ENCODE peak calls at places on chromosomes 6 and 20, in eight cellular contexts. I is IMR-90, W is endothelial cell of umbilical vein, R is fibroblast of pulmonary artery, N is HL-60, J is astrocyte of the cerebellum, H is mammary epithelial cell, M is PC-3. B is an unnamed sample.

GRCh38 chr20:51563597-51564332 is 21.2 kb upstream of the NFATC2 start:
- DNase-seq in I (peak; percentile 86), W (peak; percentile 94), R (peak; percentile 85), N (no peak), J (peak; percentile 75), H (peak; percentile 54), M (peak; percentile 90), B (peak; percentile 84)

GRCh38 chr20:38229376-38230252 is 30.9 kb downstream of the KIAA1755 start:
- DNase-seq in I (no peak), W (peak; percentile 46), R (peak; percentile 57), N (no peak), J (no peak), H (no peak), M (peak; percentile 68), B (no peak)

GRCh38 chr20:53805895-53806384 is 212.3 kb upstream of the ZNF217 start:
- DNase-seq in I (peak; percentile 81), W (peak; percentile 64), R (peak; percentile 51), N (no peak), J (no peak), H (peak; percentile 88), M (peak; percentile 100), B (peak; percentile 84)

GRCh38 chr6:149032599-149033405 is 284.7 kb upstream of the TAB2 start:
- DNase-seq in I (peak; percentile 84), W (no peak), R (peak; percentile 92), N (no peak), J (peak; percentile 96), H (peak; percentile 87), M (peak; percentile 71), B (peak; percentile 94)

GRCh38 chr6:446418-447366 is 55.1 kb downstream of the IRF4 start:
- DNase-seq in I (no peak), W (no peak), R (no peak), N (no peak), J (no peak), H (no peak), M (peak; percentile 25), B (no peak)

GRCh38 chr6:157428418-157429202 is 47.6 kb downstream of the ZDHHC14 start:
- DNase-seq in I (peak; percentile 7), W (no peak), R (no peak), N (no peak), J (no peak), H (peak; percentile 91), M (peak; percentile 95), B (peak; percentile 0)

GRCh38 chr6:146913842-146914562 is 290.2 kb upstream of the STXBP5 start:
- DNase-seq in I (peak; percentile 99), W (peak; percentile 98), R (peak; percentile 99), N (peak; percentile 47), J (peak; percentile 98), H (peak; percentile 92), M (peak; percentile 93), B (peak; percentile 99)

GRCh38 chr6:131265939-131266338 is 130.7 kb downstream of the AKAP7 start:
- DNase-seq in I (no peak), W (no peak), R (no peak), N (no peak), J (no peak), H (no peak), M (no peak), B (no peak)

GRCh38 chr20:58852559-58853271 is at the start of gene GNAS:
- DNase-seq in I (peak; percentile 60), W (peak; percentile 47), R (peak; percentile 71), N (no peak), J (peak; percentile 19), H (peak; percentile 24), M (peak; percentile 55), B (peak; percentile 26)

GRCh38 chr20:51272392-51272791 is 249.5 kb upstream of the KCNG1 start:
- DNase-seq in I (peak; percentile 73), W (no peak), R (peak; percentile 59), N (no peak), J (peak; percentile 16), H (no peak), M (no peak), B (peak; percentile 30)

GRCh38 chr20:57402206-57403125 is 11.3 kb downstream of the RBM38 start:
- DNase-seq in I (no peak), W (no peak), R (no peak), N (no peak), J (no peak), H (no peak), M (no peak), B (no peak)

GRCh38 chr6:33863723-33864440 is 60.1 kb upstream of the MLN start:
- DNase-seq in I (no peak), W (no peak), R (no peak), N (no peak), J (no peak), H (no peak), M (no peak), B (no peak)

DNA sequence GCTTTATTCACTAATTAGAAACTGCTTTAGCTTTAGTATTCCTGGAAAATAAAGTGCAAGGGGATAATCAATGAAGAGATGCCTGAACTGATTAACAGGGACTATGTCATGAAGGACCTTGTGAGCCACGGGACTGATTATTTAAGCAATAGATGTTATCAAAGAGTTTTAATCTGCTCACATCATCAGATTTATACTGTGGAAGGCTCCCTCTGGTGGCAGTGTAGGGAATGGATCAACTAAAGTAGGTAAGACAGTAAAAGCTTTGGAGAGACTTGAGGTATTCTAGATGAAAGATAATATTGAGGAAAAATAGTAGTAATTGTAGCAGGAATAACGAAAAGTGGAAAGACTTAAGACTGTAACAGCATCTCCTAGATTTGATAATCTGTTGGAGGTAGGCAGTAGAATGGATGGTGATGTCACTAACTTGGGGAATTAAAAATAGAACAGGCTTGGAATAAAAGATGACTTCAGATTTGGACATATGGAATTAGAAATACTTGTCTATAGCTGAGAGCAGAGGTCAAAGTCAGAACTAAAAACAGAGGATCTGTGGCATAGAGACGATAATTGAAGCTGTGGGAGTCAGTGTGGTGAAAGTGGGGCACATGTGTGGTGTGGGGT is 80.3 kb upstream of the HTR1E start:
- DNase-seq in I (peak; percentile 28), W (peak; percentile 43), R (peak; percentile 40), N (no peak), J (peak; percentile 4), H (peak; percentile 33), M (peak; percentile 58), B (peak; percentile 20)
- TF ChIP-seq CTCF in I (peak; percentile 59), W (peak; percentile 56), R (peak; percentile 71), N (peak; percentile 39), J (peak; percentile 66), H (peak; percentile 84), M (peak; percentile 73), B (peak; percentile 83)

GRCh38 chr6:143279385-143279784 is 171.1 kb downstream of the ADAT2 start:
- DNase-seq in I (peak; percentile 21), W (peak; percentile 24), R (peak; percentile 38), N (no peak), J (no peak), H (peak; percentile 16), M (peak; percentile 25), B (no peak)
- TF ChIP-seq CTCF in I (peak; percentile 27), W (peak; percentile 28), R (peak; percentile 38), N (no peak), J (peak; percentile 44), H (peak; percentile 25), M (peak; percentile 51), B (peak; percentile 74)

DNA sequence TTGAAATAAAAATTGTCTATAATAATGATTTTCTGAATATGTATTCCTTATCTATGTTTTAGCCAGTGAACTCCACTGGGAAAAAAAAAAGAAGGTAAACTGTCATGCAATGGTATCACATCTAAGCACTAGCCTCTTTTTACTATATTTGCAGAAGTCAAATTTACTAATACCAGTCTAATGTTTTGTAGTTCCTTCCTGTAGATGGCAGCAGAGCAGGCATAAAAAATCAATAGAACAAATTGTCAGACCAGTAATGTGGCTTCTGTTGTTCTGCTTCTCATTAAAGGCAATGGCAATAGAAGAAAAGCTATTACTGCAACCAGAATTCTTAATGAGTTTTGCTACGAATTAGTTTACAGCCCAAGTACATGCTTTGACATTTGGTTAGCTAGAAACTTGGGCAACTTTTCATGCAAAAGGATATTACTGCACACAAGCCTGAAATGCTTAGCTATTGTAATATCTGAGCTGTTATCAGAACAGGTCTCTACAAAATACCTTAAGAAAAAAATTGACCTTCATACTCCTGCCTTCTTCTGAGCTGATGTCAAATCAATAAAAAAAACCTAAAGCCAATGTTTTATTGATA is 476.9 kb downstream of the KHDRBS2 start:
- DNase-seq in I (no peak), W (no peak), R (peak; percentile 13), N (no peak), J (no peak), H (peak; percentile 2), M (peak; percentile 39), B (peak; percentile 15)
- TF ChIP-seq CTCF in I (peak; percentile 43), W (no peak), R (peak; percentile 36), N (peak; percentile 12), J (no peak), H (peak; percentile 49), M (peak; percentile 63), B (peak; percentile 70)

DNA sequence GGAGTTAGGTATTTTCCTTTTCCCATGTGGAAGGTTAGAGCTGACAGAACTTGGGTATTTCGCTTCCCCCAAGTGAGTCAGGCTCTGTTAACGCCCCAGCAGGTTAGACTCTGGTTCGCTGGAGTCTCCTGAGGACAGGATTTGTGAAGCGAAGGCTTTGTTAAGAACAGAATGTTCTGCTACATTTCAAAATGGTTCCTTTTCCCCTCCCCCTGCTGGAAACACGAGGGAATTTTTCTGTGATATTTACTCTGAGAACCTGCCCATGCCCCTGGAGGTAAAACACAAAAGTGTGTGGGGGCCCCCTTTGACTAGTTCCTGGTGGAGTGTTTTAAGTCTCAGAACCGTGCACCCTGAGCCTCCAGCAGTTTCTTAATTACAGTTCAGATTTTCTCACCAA is 731.4 kb upstream of the CITED2 start:
- DNase-seq in I (no peak), W (no peak), R (peak; percentile 30), N (no peak), J (no peak), H (no peak), M (peak; percentile 36), B (no peak)
- TF ChIP-seq CTCF in I (peak; percentile 16), W (peak; percentile 12), R (peak; percentile 32), N (no peak), J (peak; percentile 38), H (peak; percentile 27), M (peak; percentile 52), B (peak; percentile 59)

GRCh38 chr6:106512048-106512957 is 117.0 kb downstream of the RTN4IP1 start:
- DNase-seq in I (no peak), W (peak; percentile 71), R (peak; percentile 35), N (no peak), J (no peak), H (peak; percentile 68), M (peak; percentile 58), B (no peak)
- TF ChIP-seq CTCF in I (peak; percentile 30), W (peak; percentile 52), R (peak; percentile 7), N (peak; percentile 4), J (no peak), H (peak; percentile 22), M (peak; percentile 22), B (peak; percentile 58)

GRCh38 chr6:70108230-70108629 is 194.7 kb downstream of the COL9A1 start:
- DNase-seq in I (peak; percentile 35), W (peak; percentile 26), R (peak; percentile 64), N (no peak), J (peak; percentile 39), H (peak; percentile 8), M (peak; percentile 54), B (peak; percentile 30)
- TF ChIP-seq CTCF in I (peak; percentile 75), W (peak; percentile 33), R (peak; percentile 69), N (peak; percentile 32), J (peak; percentile 62), H (peak; percentile 69), M (peak; percentile 69), B (peak; percentile 82)

DNA sequence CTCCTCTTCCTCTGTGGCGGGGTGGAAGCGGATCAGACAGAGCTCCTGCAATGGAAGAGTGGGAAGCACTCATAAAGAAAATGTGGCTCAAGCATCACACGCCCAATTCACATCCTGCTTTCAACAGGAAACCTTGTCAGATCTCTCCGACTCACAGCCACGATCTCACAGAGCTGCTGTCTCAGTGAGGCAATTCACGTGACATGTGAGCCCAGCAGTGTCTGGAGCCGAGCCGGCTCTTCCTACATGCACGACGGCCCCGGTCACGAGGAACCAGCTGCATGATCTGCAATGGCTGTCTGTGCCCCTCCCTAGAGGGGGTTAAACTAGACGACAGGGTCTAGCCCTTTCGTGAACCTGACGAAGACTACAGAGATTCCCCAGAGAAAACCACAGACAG is 29.5 kb upstream of the TCFL5 start:
- DNase-seq in I (peak; percentile 48), W (no peak), R (peak; percentile 32), N (no peak), J (no peak), H (no peak), M (no peak), B (no peak)
- TF ChIP-seq CTCF in I (no peak), W (no peak), R (no peak), N (no peak), J (no peak), H (no peak), M (no peak), B (no peak)